ENCODE peak calls at places on chromosomes 5 and 9, in five cellular contexts. P is astrocyte of the cerebellum, I is pancreas, N is spleen, V is retinal pigment epithelial cell. R is an unnamed sample.

GRCh38 chr9:116365056-116365471 is 211.5 kb downstream of the PAPPA start:
- DNase-seq in P (peak), I (peak), N (no peak), V (peak), R (no peak)

GRCh38 chr9:84659273-84659672 is 10.3 kb upstream of the NTRK2 start:
- DNase-seq in P (no peak), I (no peak), N (no peak), V (no peak), R (no peak)

GRCh38 chr9:27569406-27569805 is 3.9 kb downstream of the C9orf72 start:
- DNase-seq in P (no peak), I (no peak), N (no peak), V (no peak), R (no peak)

GRCh38 chr5:64612349-64612961 is 77.8 kb upstream of the SHISAL2B start:
- DNase-seq in P (peak), I (no peak), N (no peak), V (peak), R (peak)

GRCh38 chr5:78544531-78545200 is 103.9 kb downstream of the LHFPL2 start:
- DNase-seq in P (peak), I (no peak), N (no peak), V (no peak), R (no peak)

GRCh38 chr5:57432876-57433275 is 49.7 kb downstream of the ACTBL2 start:
- DNase-seq in P (no peak), I (no peak), N (no peak), V (no peak), R (no peak)

GRCh38 chr5:170362102-170362501 is 27.1 kb downstream of the KCNMB1 start:
- DNase-seq in P (no peak), I (no peak), N (no peak), V (no peak), R (no peak)

GRCh38 chr5:103452089-103452488 is 110.5 kb downstream of the NUDT12 start:
- DNase-seq in P (no peak), I (no peak), N (no peak), V (no peak), R (no peak)